ENCODE peak calls at places on chromosomes 12 and 14, in eight cellular contexts. One of them, this sample, is unnamed.

GRCh38 chr12:115761784-115762183 is 515.7 kb downstream of the MED13L start:
- DNase-seq in AG04450: no peak
- DNase-seq in stomach: no peak
- DNase-seq in activated CD8-positive, alpha-beta memory T cell treated with anti-CD3 and anti-CD28 coated beads, Interleukin-2, amount 50 U/mL, for 4 hours: no peak
- DNase-seq in head of caudate nucleus: no peak
- DNase-seq in brain microvascular endothelial cell: no peak
- DNase-seq in Caki2: no peak
- DNase-seq in stimulated activated CD4-positive, alpha-beta T cell treated with anti-CD3 and anti-CD28 coated beads, Interleukin-15, amount 100 ng/mL, for 1 hour: no peak
- DNase-seq in this sample: no peak

GRCh38 chr14:101196795-101197590 is 293.5 kb upstream of the RTL1 start:
- DNase-seq in AG04450: no peak
- DNase-seq in stomach: peak
- DNase-seq in activated CD8-positive, alpha-beta memory T cell treated with anti-CD3 and anti-CD28 coated beads, Interleukin-2, amount 50 U/mL, for 4 hours: no peak
- DNase-seq in head of caudate nucleus: no peak
- DNase-seq in brain microvascular endothelial cell: no peak
- DNase-seq in Caki2: no peak
- DNase-seq in stimulated activated CD4-positive, alpha-beta T cell treated with anti-CD3 and anti-CD28 coated beads, Interleukin-15, amount 100 ng/mL, for 1 hour: no peak
- DNase-seq in this sample: no peak

GRCh38 chr12:71652656-71653055 is 11.0 kb downstream of the ZFC3H1 start:
- DNase-seq in AG04450: no peak
- DNase-seq in stomach: no peak
- DNase-seq in activated CD8-positive, alpha-beta memory T cell treated with anti-CD3 and anti-CD28 coated beads, Interleukin-2, amount 50 U/mL, for 4 hours: no peak
- DNase-seq in head of caudate nucleus: no peak
- DNase-seq in brain microvascular endothelial cell: no peak
- DNase-seq in Caki2: no peak
- DNase-seq in stimulated activated CD4-positive, alpha-beta T cell treated with anti-CD3 and anti-CD28 coated beads, Interleukin-15, amount 100 ng/mL, for 1 hour: no peak
- DNase-seq in this sample: no peak

GRCh38 chr12:132563911-132564310 is 46.5 kb downstream of the LRCOL1 start:
- DNase-seq in AG04450: no peak
- DNase-seq in stomach: no peak
- DNase-seq in activated CD8-positive, alpha-beta memory T cell treated with anti-CD3 and anti-CD28 coated beads, Interleukin-2, amount 50 U/mL, for 4 hours: no peak
- DNase-seq in head of caudate nucleus: no peak
- DNase-seq in brain microvascular endothelial cell: no peak
- DNase-seq in Caki2: no peak
- DNase-seq in stimulated activated CD4-positive, alpha-beta T cell treated with anti-CD3 and anti-CD28 coated beads, Interleukin-15, amount 100 ng/mL, for 1 hour: no peak
- DNase-seq in this sample: no peak

GRCh38 chr12:116065561-116065960 is 211.9 kb downstream of the MED13L start:
- DNase-seq in AG04450: no peak
- DNase-seq in stomach: no peak
- DNase-seq in activated CD8-positive, alpha-beta memory T cell treated with anti-CD3 and anti-CD28 coated beads, Interleukin-2, amount 50 U/mL, for 4 hours: no peak
- DNase-seq in head of caudate nucleus: no peak
- DNase-seq in brain microvascular endothelial cell: no peak
- DNase-seq in Caki2: no peak
- DNase-seq in stimulated activated CD4-positive, alpha-beta T cell treated with anti-CD3 and anti-CD28 coated beads, Interleukin-15, amount 100 ng/mL, for 1 hour: no peak
- DNase-seq in this sample: no peak

GRCh38 chr14:73153272-73153671 is 17.0 kb downstream of the PSEN1 start:
- DNase-seq in AG04450: no peak
- DNase-seq in stomach: no peak
- DNase-seq in activated CD8-positive, alpha-beta memory T cell treated with anti-CD3 and anti-CD28 coated beads, Interleukin-2, amount 50 U/mL, for 4 hours: no peak
- DNase-seq in head of caudate nucleus: no peak
- DNase-seq in brain microvascular endothelial cell: peak
- DNase-seq in Caki2: no peak
- DNase-seq in stimulated activated CD4-positive, alpha-beta T cell treated with anti-CD3 and anti-CD28 coated beads, Interleukin-15, amount 100 ng/mL, for 1 hour: no peak
- DNase-seq in this sample: no peak

GRCh38 chr14:38502241-38502640 is 246.3 kb upstream of the CLEC14A start:
- DNase-seq in AG04450: no peak
- DNase-seq in stomach: no peak
- DNase-seq in activated CD8-positive, alpha-beta memory T cell treated with anti-CD3 and anti-CD28 coated beads, Interleukin-2, amount 50 U/mL, for 4 hours: no peak
- DNase-seq in head of caudate nucleus: no peak
- DNase-seq in brain microvascular endothelial cell: no peak
- DNase-seq in Caki2: no peak
- DNase-seq in stimulated activated CD4-positive, alpha-beta T cell treated with anti-CD3 and anti-CD28 coated beads, Interleukin-15, amount 100 ng/mL, for 1 hour: no peak
- DNase-seq in this sample: no peak

GRCh38 chr12:89350661-89351488 is 1.4 kb downstream of the DUSP6 start:
- DNase-seq in AG04450: no peak
- DNase-seq in stomach: no peak
- DNase-seq in activated CD8-positive, alpha-beta memory T cell treated with anti-CD3 and anti-CD28 coated beads, Interleukin-2, amount 50 U/mL, for 4 hours: no peak
- DNase-seq in head of caudate nucleus: no peak
- DNase-seq in brain microvascular endothelial cell: no peak
- DNase-seq in Caki2: no peak
- DNase-seq in stimulated activated CD4-positive, alpha-beta T cell treated with anti-CD3 and anti-CD28 coated beads, Interleukin-15, amount 100 ng/mL, for 1 hour: no peak
- DNase-seq in this sample: no peak

GRCh38 chr12:132342322-132342721 is 12.9 kb upstream of the GALNT9 start:
- DNase-seq in AG04450: no peak
- DNase-seq in stomach: no peak
- DNase-seq in activated CD8-positive, alpha-beta memory T cell treated with anti-CD3 and anti-CD28 coated beads, Interleukin-2, amount 50 U/mL, for 4 hours: no peak
- DNase-seq in head of caudate nucleus: no peak
- DNase-seq in brain microvascular endothelial cell: no peak
- DNase-seq in Caki2: peak
- DNase-seq in stimulated activated CD4-positive, alpha-beta T cell treated with anti-CD3 and anti-CD28 coated beads, Interleukin-15, amount 100 ng/mL, for 1 hour: no peak
- DNase-seq in this sample: no peak

GRCh38 chr14:49303952-49304516 is 282.1 kb downstream of the RPS29 start:
- DNase-seq in AG04450: no peak
- DNase-seq in stomach: no peak
- DNase-seq in activated CD8-positive, alpha-beta memory T cell treated with anti-CD3 and anti-CD28 coated beads, Interleukin-2, amount 50 U/mL, for 4 hours: no peak
- DNase-seq in head of caudate nucleus: no peak
- DNase-seq in brain microvascular endothelial cell: peak
- DNase-seq in Caki2: peak
- DNase-seq in stimulated activated CD4-positive, alpha-beta T cell treated with anti-CD3 and anti-CD28 coated beads, Interleukin-15, amount 100 ng/mL, for 1 hour: no peak
- DNase-seq in this sample: no peak

GRCh38 chr12:29334911-29335310 is 46.1 kb downstream of the ERGIC2 start:
- DNase-seq in AG04450: no peak
- DNase-seq in stomach: no peak
- DNase-seq in activated CD8-positive, alpha-beta memory T cell treated with anti-CD3 and anti-CD28 coated beads, Interleukin-2, amount 50 U/mL, for 4 hours: no peak
- DNase-seq in head of caudate nucleus: no peak
- DNase-seq in brain microvascular endothelial cell: no peak
- DNase-seq in Caki2: no peak
- DNase-seq in stimulated activated CD4-positive, alpha-beta T cell treated with anti-CD3 and anti-CD28 coated beads, Interleukin-15, amount 100 ng/mL, for 1 hour: no peak
- DNase-seq in this sample: no peak

GRCh38 chr14:28754209-28754985 is 12.2 kb upstream of the FOXG1 start:
- DNase-seq in AG04450: no peak
- DNase-seq in stomach: no peak
- DNase-seq in activated CD8-positive, alpha-beta memory T cell treated with anti-CD3 and anti-CD28 coated beads, Interleukin-2, amount 50 U/mL, for 4 hours: no peak
- DNase-seq in head of caudate nucleus: no peak
- DNase-seq in brain microvascular endothelial cell: peak
- DNase-seq in Caki2: peak
- DNase-seq in stimulated activated CD4-positive, alpha-beta T cell treated with anti-CD3 and anti-CD28 coated beads, Interleukin-15, amount 100 ng/mL, for 1 hour: no peak
- DNase-seq in this sample: no peak

GRCh38 chr12:40127408-40127807 is 21.5 kb upstream of the SLC2A13 start:
- DNase-seq in AG04450: no peak
- DNase-seq in stomach: no peak
- DNase-seq in activated CD8-positive, alpha-beta memory T cell treated with anti-CD3 and anti-CD28 coated beads, Interleukin-2, amount 50 U/mL, for 4 hours: no peak
- DNase-seq in head of caudate nucleus: no peak
- DNase-seq in brain microvascular endothelial cell: no peak
- DNase-seq in Caki2: no peak
- DNase-seq in stimulated activated CD4-positive, alpha-beta T cell treated with anti-CD3 and anti-CD28 coated beads, Interleukin-15, amount 100 ng/mL, for 1 hour: no peak
- DNase-seq in this sample: no peak

GRCh38 chr14:101193126-101193844 is 289.8 kb upstream of the RTL1 start:
- DNase-seq in AG04450: no peak
- DNase-seq in stomach: peak
- DNase-seq in activated CD8-positive, alpha-beta memory T cell treated with anti-CD3 and anti-CD28 coated beads, Interleukin-2, amount 50 U/mL, for 4 hours: no peak
- DNase-seq in head of caudate nucleus: no peak
- DNase-seq in brain microvascular endothelial cell: no peak
- DNase-seq in Caki2: no peak
- DNase-seq in stimulated activated CD4-positive, alpha-beta T cell treated with anti-CD3 and anti-CD28 coated beads, Interleukin-15, amount 100 ng/mL, for 1 hour: no peak
- DNase-seq in this sample: no peak

GRCh38 chr12:47238665-47239064 is 158.9 kb upstream of the AMIGO2 start:
- DNase-seq in AG04450: no peak
- DNase-seq in stomach: no peak
- DNase-seq in activated CD8-positive, alpha-beta memory T cell treated with anti-CD3 and anti-CD28 coated beads, Interleukin-2, amount 50 U/mL, for 4 hours: no peak
- DNase-seq in head of caudate nucleus: no peak
- DNase-seq in brain microvascular endothelial cell: no peak
- DNase-seq in Caki2: no peak
- DNase-seq in stimulated activated CD4-positive, alpha-beta T cell treated with anti-CD3 and anti-CD28 coated beads, Interleukin-15, amount 100 ng/mL, for 1 hour: no peak
- DNase-seq in this sample: no peak

GRCh38 chr12:89392401-89392800 is 40.1 kb upstream of the DUSP6 start:
- DNase-seq in AG04450: no peak
- DNase-seq in stomach: no peak
- DNase-seq in activated CD8-positive, alpha-beta memory T cell treated with anti-CD3 and anti-CD28 coated beads, Interleukin-2, amount 50 U/mL, for 4 hours: no peak
- DNase-seq in head of caudate nucleus: no peak
- DNase-seq in brain microvascular endothelial cell: no peak
- DNase-seq in Caki2: no peak
- DNase-seq in stimulated activated CD4-positive, alpha-beta T cell treated with anti-CD3 and anti-CD28 coated beads, Interleukin-15, amount 100 ng/mL, for 1 hour: no peak
- DNase-seq in this sample: no peak

GRCh38 chr12:49626169-49626835 is 2.9 kb downstream of the PRPF40B start:
- DNase-seq in AG04450: no peak
- DNase-seq in stomach: no peak
- DNase-seq in activated CD8-positive, alpha-beta memory T cell treated with anti-CD3 and anti-CD28 coated beads, Interleukin-2, amount 50 U/mL, for 4 hours: no peak
- DNase-seq in head of caudate nucleus: peak
- DNase-seq in brain microvascular endothelial cell: no peak
- DNase-seq in Caki2: peak
- DNase-seq in stimulated activated CD4-positive, alpha-beta T cell treated with anti-CD3 and anti-CD28 coated beads, Interleukin-15, amount 100 ng/mL, for 1 hour: no peak
- DNase-seq in this sample: no peak

GRCh38 chr12:128783129-128783574 is 40.6 kb downstream of the SLC15A4 start:
- DNase-seq in AG04450: no peak
- DNase-seq in stomach: no peak
- DNase-seq in activated CD8-positive, alpha-beta memory T cell treated with anti-CD3 and anti-CD28 coated beads, Interleukin-2, amount 50 U/mL, for 4 hours: peak
- DNase-seq in head of caudate nucleus: no peak
- DNase-seq in brain microvascular endothelial cell: peak
- DNase-seq in Caki2: peak
- DNase-seq in stimulated activated CD4-positive, alpha-beta T cell treated with anti-CD3 and anti-CD28 coated beads, Interleukin-15, amount 100 ng/mL, for 1 hour: no peak
- DNase-seq in this sample: no peak

GRCh38 chr12:109449845-109450532 is 27.1 kb downstream of the KCTD10 start:
- DNase-seq in AG04450: no peak
- DNase-seq in stomach: no peak
- DNase-seq in activated CD8-positive, alpha-beta memory T cell treated with anti-CD3 and anti-CD28 coated beads, Interleukin-2, amount 50 U/mL, for 4 hours: no peak
- DNase-seq in head of caudate nucleus: no peak
- DNase-seq in brain microvascular endothelial cell: no peak
- DNase-seq in Caki2: no peak
- DNase-seq in stimulated activated CD4-positive, alpha-beta T cell treated with anti-CD3 and anti-CD28 coated beads, Interleukin-15, amount 100 ng/mL, for 1 hour: no peak
- DNase-seq in this sample: no peak